ENCODE peak calls at places on chromosomes 3 and 15, in four cellular contexts. One of them, this sample, is unnamed. For H3K27me3, the result is how much of the 10 kb centered on the place peaks cover.

GRCh38 chr3:67739851-67740250 is 85.4 kb upstream of the SUCLG2 start:
- DNase-seq in heart left ventricle: no peak
- DNase-seq in transverse colon: no peak
- DNase-seq in A673: no peak
- DNase-seq in this sample: no peak

GRCh38 chr15:39591896-39592315 is 11.0 kb downstream of the THBS1 start:
- DNase-seq in heart left ventricle: no peak
- DNase-seq in transverse colon: no peak
- DNase-seq in A673: no peak
- DNase-seq in this sample: no peak

GRCh38 chr15:81914734-81915234 is 131.0 kb downstream of the MEX3B start:
- DNase-seq in heart left ventricle: peak
- DNase-seq in transverse colon: no peak
- DNase-seq in A673: no peak
- DNase-seq in this sample: no peak

GRCh38 chr3:58176827-58177489 is 33.8 kb downstream of the DNASE1L3 start:
- DNase-seq in heart left ventricle: no peak
- DNase-seq in transverse colon: no peak
- DNase-seq in A673: no peak
- DNase-seq in this sample: no peak

GRCh38 chr3:149471991-149472390 is 2.5 kb upstream of the TM4SF4 start:
- DNase-seq in heart left ventricle: no peak
- DNase-seq in transverse colon: no peak
- DNase-seq in A673: no peak
- DNase-seq in this sample: no peak

GRCh38 chr15:62952969-62953368 is 89.6 kb upstream of the TPM1 start:
- DNase-seq in heart left ventricle: no peak
- DNase-seq in transverse colon: no peak
- DNase-seq in A673: no peak
- DNase-seq in this sample: no peak

GRCh38 chr3:185498503-185499396 is at the start of gene TMEM41A:
- DNase-seq in heart left ventricle: peak
- DNase-seq in transverse colon: peak
- DNase-seq in A673: peak
- DNase-seq in this sample: peak

GRCh38 chr3:49018707-49019006 is 277 bp upstream of the DALRD3 start:
- DNase-seq in heart left ventricle: no peak
- DNase-seq in transverse colon: no peak
- DNase-seq in A673: no peak
- DNase-seq in this sample: no peak

GRCh38 chr3:196688349-196688748 is 23.7 kb downstream of the CEP19 start:
- DNase-seq in heart left ventricle: peak
- DNase-seq in transverse colon: peak
- DNase-seq in A673: peak
- DNase-seq in this sample: peak

GRCh38 chr15:62594017-62594416 is 428.9 kb upstream of the C2CD4B start:
- DNase-seq in heart left ventricle: no peak
- DNase-seq in transverse colon: no peak
- DNase-seq in A673: no peak
- DNase-seq in this sample: no peak

GRCh38 chr3:100297784-100298183 is 36.8 kb upstream of the NIT2 start:
- DNase-seq in heart left ventricle: no peak
- DNase-seq in transverse colon: no peak
- DNase-seq in A673: no peak
- DNase-seq in this sample: no peak

GRCh38 chr15:66650433-66650832 is 51.6 kb upstream of the SMAD6 start:
- DNase-seq in heart left ventricle: peak
- DNase-seq in transverse colon: no peak
- DNase-seq in A673: no peak
- DNase-seq in this sample: no peak

GRCh38 chr3:64575211-64575844 is 112.5 kb downstream of the ADAMTS9 start:
- DNase-seq in heart left ventricle: no peak
- DNase-seq in transverse colon: no peak
- DNase-seq in A673: peak
- DNase-seq in this sample: peak

GRCh38 chr3:138049157-138049919 is 39.4 kb downstream of the CLDN18 start:
- DNase-seq in heart left ventricle: no peak
- DNase-seq in transverse colon: no peak
- DNase-seq in A673: peak
- DNase-seq in this sample: no peak

GRCh38 chr3:124653788-124654469 is 76.3 kb upstream of the UMPS start:
- DNase-seq in heart left ventricle: peak
- DNase-seq in transverse colon: no peak
- DNase-seq in A673: no peak
- DNase-seq in this sample: no peak

GRCh38 chr3:9676780-9677179 is 26.9 kb upstream of the CPNE9 start:
- DNase-seq in heart left ventricle: no peak
- DNase-seq in transverse colon: no peak
- DNase-seq in A673: no peak
- DNase-seq in this sample: no peak

GRCh38 chr3:97464035-97464434 is 300.5 kb upstream of the ARL6 start:
- DNase-seq in heart left ventricle: no peak
- DNase-seq in transverse colon: no peak
- DNase-seq in A673: no peak
- DNase-seq in this sample: no peak

GRCh38 chr3:2921903-2922302 is 188.3 kb downstream of the IL5RA start:
- DNase-seq in heart left ventricle: peak
- DNase-seq in transverse colon: no peak
- DNase-seq in A673: peak
- DNase-seq in this sample: peak

DNA sequence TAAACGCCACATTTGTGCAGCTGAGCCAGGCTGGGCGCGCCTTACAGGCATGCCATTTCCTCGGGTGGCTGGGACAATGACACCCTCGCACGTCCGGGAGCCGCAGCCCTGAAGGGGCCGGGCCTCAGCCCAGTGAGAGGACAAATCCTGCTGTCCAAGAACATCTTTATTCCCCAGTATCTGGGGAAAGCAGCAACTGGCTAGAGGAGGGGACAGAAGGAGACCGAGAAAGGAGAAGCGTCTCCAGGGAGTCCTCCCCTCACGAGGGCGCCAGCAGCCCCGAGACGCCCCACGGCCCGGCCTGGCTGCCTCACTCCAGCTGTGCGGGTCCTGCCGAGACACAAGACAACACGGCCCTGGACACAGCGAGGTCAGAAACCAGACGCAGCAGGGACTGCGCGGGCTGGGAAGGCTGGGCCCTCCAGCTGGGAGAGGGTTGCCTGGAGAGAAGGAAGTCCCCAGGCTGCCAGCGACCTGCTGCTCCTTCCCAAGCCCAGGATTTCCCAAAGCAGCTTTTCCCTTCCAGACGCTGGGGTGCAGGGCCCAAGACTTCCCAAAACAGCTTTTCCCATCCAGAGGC is 130.2 kb downstream of the CHSY1 start:
- DNase-seq in heart left ventricle: peak
- DNase-seq in transverse colon: peak
- DNase-seq in A673: peak
- DNase-seq in this sample: peak
- TF ChIP-seq CTCF in heart left ventricle: peak
- TF ChIP-seq CTCF in transverse colon: no peak
- TF ChIP-seq CTCF in A673: peak
- TF ChIP-seq CTCF in this sample: peak

DNA sequence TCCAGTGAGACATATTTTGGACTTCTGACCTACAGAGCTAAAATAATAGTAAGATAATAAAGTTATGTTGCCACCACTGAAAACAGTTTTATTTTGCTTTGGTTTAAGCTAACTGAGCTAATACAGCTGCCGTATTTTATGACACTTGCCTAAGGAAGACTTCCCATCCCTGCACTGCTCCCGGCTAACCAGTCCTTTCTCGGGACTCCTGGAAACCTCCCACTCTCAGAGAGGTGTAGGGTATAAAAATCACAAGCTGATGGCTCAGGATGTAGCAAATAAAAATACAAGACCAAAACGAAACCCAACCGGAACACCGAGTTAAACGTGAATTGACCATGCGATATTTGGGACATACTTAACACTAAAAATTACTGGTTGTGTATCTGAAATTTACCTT is 448 bp upstream of the KBTBD12 start:
- DNase-seq in heart left ventricle: no peak
- DNase-seq in transverse colon: no peak
- DNase-seq in A673: no peak
- DNase-seq in this sample: no peak
- H3K27me3 ChIP-seq in heart left ventricle: under half
- H3K27me3 ChIP-seq in transverse colon: under half
- H3K27me3 ChIP-seq in A673: half or more
- H3K27me3 ChIP-seq in this sample: under half

DNA sequence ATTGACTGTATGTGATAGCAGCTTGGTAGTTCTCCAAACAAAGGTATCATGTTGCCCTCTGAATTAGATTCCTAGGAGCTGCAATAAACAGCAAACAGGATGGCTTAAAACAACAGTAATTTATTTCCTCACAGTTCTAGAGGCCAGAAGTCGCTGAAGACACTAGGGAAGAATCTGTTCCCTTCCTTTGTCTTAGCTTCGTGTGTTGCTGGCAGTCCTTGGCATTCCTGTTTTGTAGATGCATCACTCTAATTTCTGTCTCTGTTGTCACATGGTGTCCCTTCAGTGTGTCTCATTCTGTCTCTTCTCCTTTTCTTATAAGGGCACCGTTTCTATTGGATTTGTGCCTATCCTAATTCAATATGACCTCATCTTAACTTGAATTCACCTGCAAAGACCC is 679.3 kb downstream of the OTOL1 start:
- DNase-seq in heart left ventricle: no peak
- DNase-seq in transverse colon: no peak
- DNase-seq in A673: no peak
- DNase-seq in this sample: no peak
- TF ChIP-seq CTCF in heart left ventricle: no peak
- TF ChIP-seq CTCF in transverse colon: no peak
- TF ChIP-seq CTCF in A673: no peak
- TF ChIP-seq CTCF in this sample: no peak

GRCh38 chr15:80635953-80636352 is 59.2 kb upstream of the ABHD17C start:
- DNase-seq in heart left ventricle: no peak
- DNase-seq in transverse colon: no peak
- DNase-seq in A673: no peak
- DNase-seq in this sample: no peak
- H3K27me3 ChIP-seq in heart left ventricle: under half
- H3K27me3 ChIP-seq in transverse colon: under half
- H3K27me3 ChIP-seq in A673: under half
- H3K27me3 ChIP-seq in this sample: under half

DNA sequence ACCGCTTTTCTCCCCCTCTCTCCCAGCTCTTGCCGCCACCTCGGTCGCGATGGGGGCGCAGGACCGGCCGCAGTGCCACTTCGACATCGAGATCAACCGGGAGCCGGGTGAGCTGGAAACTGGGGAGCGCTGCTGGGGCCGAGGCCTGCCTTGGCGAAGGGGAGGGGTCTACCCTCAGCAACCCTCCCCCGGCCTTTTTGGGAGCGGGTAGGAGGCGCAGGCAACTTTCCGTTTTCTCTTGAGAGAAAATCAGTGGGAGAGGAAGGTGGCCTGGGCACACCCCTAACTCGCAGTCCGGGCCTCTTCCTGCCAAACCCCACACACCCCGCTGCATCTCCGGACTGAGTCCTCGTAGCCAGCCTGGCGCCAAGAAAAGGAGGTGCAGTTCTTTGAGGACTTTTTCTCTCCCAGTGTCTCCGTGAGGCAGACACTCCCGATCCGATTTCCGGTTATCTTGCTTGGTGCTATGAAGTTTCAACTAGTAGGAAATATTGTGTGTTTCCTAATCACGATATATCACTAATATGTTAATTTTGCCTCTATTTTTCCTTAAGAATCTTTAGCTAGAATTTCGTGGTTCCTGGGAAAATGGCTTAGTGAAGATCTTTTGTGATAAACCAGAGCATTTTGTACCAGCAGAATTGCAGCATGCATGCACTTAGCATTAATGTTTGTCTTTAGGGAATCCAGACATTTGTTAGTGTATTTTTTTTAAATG is 631 bp downstream of the NKTR start:
- DNase-seq in heart left ventricle: peak
- DNase-seq in transverse colon: peak
- DNase-seq in A673: peak
- DNase-seq in this sample: peak
- TF ChIP-seq CTCF in heart left ventricle: peak
- TF ChIP-seq CTCF in transverse colon: peak
- TF ChIP-seq CTCF in A673: no peak
- TF ChIP-seq CTCF in this sample: no peak

DNA sequence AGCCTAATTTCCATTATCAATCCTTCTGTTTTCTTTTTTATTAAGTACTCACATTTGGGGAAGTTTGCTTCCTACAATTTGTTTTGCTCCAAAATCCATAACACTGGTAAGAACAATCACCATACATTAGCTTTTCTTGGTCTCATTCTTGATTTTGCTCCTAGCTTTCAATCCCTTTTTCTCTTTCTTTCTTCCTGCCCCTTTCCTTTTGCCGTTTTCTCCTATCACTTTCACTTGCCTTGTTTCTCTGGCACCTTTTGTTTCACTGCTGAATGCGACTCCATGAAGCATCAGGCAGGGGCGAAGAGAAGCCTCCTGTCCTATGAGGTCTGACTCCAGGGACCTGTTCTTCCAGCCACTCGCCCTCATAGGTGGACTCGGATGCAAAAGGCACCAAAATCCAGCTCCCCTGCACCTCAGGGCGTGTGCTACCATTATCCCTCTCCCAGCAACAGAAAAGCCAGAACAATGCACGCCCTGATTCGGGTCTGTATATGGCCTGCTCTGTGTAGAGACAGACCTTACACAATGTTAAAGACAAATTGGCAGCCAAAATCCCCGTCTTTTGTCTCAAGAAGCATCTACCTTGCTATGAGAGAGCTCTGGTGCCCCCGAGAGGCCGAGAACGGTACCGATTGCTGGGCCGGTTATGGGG is 462.0 kb upstream of the PPP2R3A start:
- DNase-seq in heart left ventricle: peak
- DNase-seq in transverse colon: peak
- DNase-seq in A673: peak
- DNase-seq in this sample: peak
- H3K27me3 ChIP-seq in heart left ventricle: under half
- H3K27me3 ChIP-seq in transverse colon: under half
- H3K27me3 ChIP-seq in A673: half or more
- H3K27me3 ChIP-seq in this sample: under half